ENCODE peak calls at places on chromosome 7, in five cellular contexts. O is kidney, X is cardiac muscle cell, Y is prostate gland, U is neural progenitor cell. T is an unnamed sample. For H3K4me1, the result is how much of the 10 kb centered on the place peaks cover.

GRCh38 chr7:159144756-159145543 is at the start of gene VIPR2:
- DNase-seq in U (peak), X (no peak), O (no peak), Y (peak), T (no peak)

GRCh38 chr7:51102828-51103227 is 213.8 kb downstream of the COBL start:
- DNase-seq in X (no peak), O (no peak), Y (no peak), U (no peak), T (no peak)

GRCh38 chr7:2071133-2071832 is 161.5 kb downstream of the MAD1L1 start:
- DNase-seq in O (no peak), U (peak), Y (no peak), X (no peak), T (no peak)

GRCh38 chr7:80630611-80631010 is 7.8 kb upstream of the CD36 start:
- DNase-seq in X (no peak), U (no peak), O (no peak), Y (no peak), T (no peak)

GRCh38 chr7:46146454-46147255 is 225.6 kb upstream of the IGFBP3 start:
- DNase-seq in O (no peak), Y (no peak), X (no peak), U (no peak), T (no peak)

GRCh38 chr7:66281678-66282593 is 76.8 kb downstream of the TPST1 start:
- DNase-seq in O (peak), U (no peak), X (no peak), Y (no peak), T (no peak)

GRCh38 chr7:117143580-117143979 is 179.3 kb downstream of the WNT2 start:
- DNase-seq in O (no peak), Y (no peak), U (no peak), X (no peak), T (no peak)

GRCh38 chr7:73671317-73671651 is 3.7 kb downstream of the VPS37D start:
- DNase-seq in O (no peak), Y (no peak), U (no peak), X (no peak), T (no peak)

GRCh38 chr7:151566897-151567320 is 47.2 kb upstream of the RHEB start:
- DNase-seq in Y (peak), O (no peak), X (no peak), U (no peak), T (peak)

GRCh38 chr7:81201188-81201587 is 282.3 kb upstream of the SEMA3C start:
- DNase-seq in U (no peak), Y (no peak), O (no peak), X (no peak), T (no peak)

GRCh38 chr7:135380351-135380750 is 129.6 kb downstream of the CNOT4 start:
- DNase-seq in Y (no peak), U (peak), O (no peak), X (no peak), T (no peak)

GRCh38 chr7:41763626-41764025 is 60.7 kb upstream of the INHBA start:
- DNase-seq in U (no peak), O (no peak), X (no peak), Y (no peak), T (no peak)

DNA sequence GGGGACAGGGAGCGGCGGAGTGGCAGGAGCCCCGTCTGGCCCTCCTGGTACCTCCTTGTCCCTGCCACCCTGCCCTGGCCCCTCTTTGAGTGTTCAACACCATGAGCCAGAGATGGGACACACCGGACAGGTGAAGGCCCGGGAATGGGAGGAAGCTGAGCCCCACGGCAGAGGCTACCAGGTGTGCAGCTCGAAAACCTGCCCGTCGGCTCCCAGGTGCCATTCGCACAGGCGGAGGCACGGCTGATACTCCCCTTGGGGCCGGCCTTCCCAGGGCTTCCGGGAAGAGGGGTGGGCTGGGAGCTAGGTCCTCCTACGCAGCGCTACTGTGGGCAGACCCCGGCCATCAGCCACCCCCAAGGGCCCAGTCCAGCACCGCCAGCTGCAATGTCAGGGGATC is 44.1 kb downstream of the TNRC18 start:
- DNase-seq in U (no peak), O (no peak), X (no peak), Y (no peak), T (no peak)
- H3K4me1 ChIP-seq in U (under half), O (under half), X (under half), Y (under half), T (under half)

DNA sequence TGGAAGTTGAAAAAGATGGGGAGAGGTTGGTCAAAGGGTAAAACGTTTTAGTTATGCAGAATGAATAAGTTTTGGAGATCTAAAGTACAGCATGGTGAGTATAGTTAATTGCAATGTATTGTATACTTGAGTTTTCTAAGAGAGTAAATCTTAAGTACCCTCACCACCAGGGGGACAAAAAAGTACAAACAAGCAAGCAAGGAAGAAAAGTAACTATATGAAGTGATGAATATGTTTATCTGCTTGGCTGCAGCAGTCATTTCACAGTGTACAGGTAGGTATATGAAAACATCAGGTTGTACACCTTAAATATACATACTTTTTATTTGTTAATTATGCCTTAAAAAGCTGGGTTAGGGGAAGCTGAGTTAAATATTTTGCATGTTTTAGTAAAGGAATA is 157.3 kb downstream of the PCLO start:
- DNase-seq in O (no peak), U (peak), Y (no peak), X (peak), T (no peak)
- TF ChIP-seq CTCF in O (no peak), U (peak), Y (no peak), X (peak), T (no peak)

DNA sequence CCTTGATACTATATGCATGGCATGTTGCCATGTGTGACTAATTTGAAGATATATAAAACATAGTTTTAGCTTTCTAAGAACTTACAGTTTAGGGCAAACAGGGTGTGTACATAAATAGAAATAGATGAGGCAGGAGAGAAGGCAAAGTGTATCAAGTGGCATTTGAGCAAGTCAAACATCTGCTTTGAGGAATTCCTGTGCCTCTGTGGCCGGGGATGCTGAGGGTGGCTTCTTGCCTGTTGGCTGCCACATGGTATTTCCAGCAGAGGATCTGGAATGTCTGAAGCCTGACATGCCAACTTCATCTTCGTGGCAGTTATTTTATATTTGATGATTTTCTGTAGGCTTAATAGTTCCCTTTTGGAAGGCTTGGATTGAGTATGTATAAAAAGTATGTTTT is 6.0 kb downstream of the SSBP1 start:
- DNase-seq in Y (no peak), U (no peak), X (no peak), O (no peak), T (no peak)
- H3K27ac ChIP-seq in Y (no peak), U (no peak), X (no peak), O (no peak), T (no peak)

GRCh38 chr7:87885018-87885417 is 8.7 kb downstream of the DBF4 start:
- DNase-seq in O (no peak), X (no peak), Y (no peak), U (no peak), T (no peak)

GRCh38 chr7:87882538-87882937 is 6.2 kb downstream of the DBF4 start:
- DNase-seq in Y (no peak), O (no peak), X (no peak), U (no peak), T (no peak)

GRCh38 chr7:87886875-87887274 is 10.6 kb downstream of the DBF4 start:
- DNase-seq in U (peak), X (peak), Y (no peak), O (no peak), T (no peak)
- H3K4me1 ChIP-seq in U (under half), X (under half), Y (under half), O (under half), T (under half)

DNA sequence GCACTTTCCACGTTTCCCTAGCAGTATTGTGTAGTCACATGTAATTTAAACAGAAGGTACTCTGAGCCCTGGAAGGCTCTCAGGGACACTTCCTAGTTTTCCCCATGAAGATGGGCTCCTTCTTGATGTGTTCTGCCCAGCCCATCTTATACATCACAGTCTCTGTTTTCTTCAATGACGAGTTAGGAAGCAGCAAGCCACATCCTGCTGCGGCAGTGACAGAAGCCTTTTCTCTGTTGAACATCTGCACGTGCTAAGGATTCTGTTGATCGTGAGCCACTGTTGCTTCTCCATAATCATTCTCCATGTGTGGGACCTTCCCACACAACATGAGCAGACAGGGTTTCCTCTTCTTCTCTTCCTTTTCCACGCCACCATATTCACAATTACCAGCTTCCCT is 298.0 kb upstream of the IMMP2L start:
- DNase-seq in Y (no peak), X (no peak), O (no peak), U (no peak), T (no peak)
- TF ChIP-seq CTCF in Y (no peak), X (no peak), O (no peak), U (no peak), T (no peak)

T was measured in upper lobe of right lung.